ENCODE peak calls at places on chromosome 13, in four cellular contexts. M, X, Q and T are unnamed samples.

GRCh38 chr13:40283666-40284065 is 382.8 kb downstream of the FOXO1 start:
- DNase-seq in M (no peak), X (no peak), Q (no peak), T (no peak)

GRCh38 chr13:97367427-97367826 is 66.5 kb upstream of the RAP2A start:
- DNase-seq in Q (no peak), X (peak), M (no peak), T (peak)

GRCh38 chr13:113740661-113741060 is 18.4 kb upstream of the TMEM255B start:
- DNase-seq in M (no peak), Q (no peak), X (no peak), T (no peak)

GRCh38 chr13:100589178-100589725 is 663 bp upstream of the GGACT start:
- DNase-seq in X (no peak), M (no peak), Q (no peak), T (no peak)

GRCh38 chr13:98189841-98190505 is 12.9 kb upstream of the RNF113B start:
- DNase-seq in M (no peak), Q (no peak), X (no peak), T (peak)

GRCh38 chr13:114100446-114101320 is 31.7 kb downstream of the RASA3 start:
- DNase-seq in Q (no peak), M (no peak), X (no peak), T (peak)

GRCh38 chr13:98184796-98185195 is 7.7 kb upstream of the RNF113B start:
- DNase-seq in Q (no peak), M (no peak), X (peak), T (no peak)

GRCh38 chr13:19345916-19346422 is 164.3 kb upstream of the TUBA3C start:
- DNase-seq in Q (no peak), X (no peak), M (no peak), T (no peak)

GRCh38 chr13:51584731-51585191 is 499 bp downstream of the WDFY2 start:
- DNase-seq in Q (no peak), X (peak), M (peak), T (peak)

GRCh38 chr13:59521549-59521948 is 642.2 kb downstream of the DIAPH3 start:
- DNase-seq in M (no peak), X (no peak), Q (no peak), T (no peak)

GRCh38 chr13:77697208-77698103 is at the start of gene SLAIN1:
- DNase-seq in Q (peak), X (peak), M (peak), T (peak)

GRCh38 chr13:40187836-40188591 is 478.4 kb downstream of the FOXO1 start:
- DNase-seq in Q (no peak), X (no peak), M (no peak), T (no peak)

GRCh38 chr13:97196340-97196739 is 25.8 kb upstream of the MBNL2 start:
- DNase-seq in Q (no peak), X (no peak), M (no peak), T (no peak)

GRCh38 chr13:50672025-50672424 is 171.5 kb downstream of the DLEU7 start:
- DNase-seq in Q (no peak), M (no peak), X (no peak), T (no peak)

GRCh38 chr13:24038846-24039330 is 121.6 kb upstream of the SPATA13 start:
- DNase-seq in M (no peak), Q (no peak), X (peak), T (no peak)

GRCh38 chr13:50075619-50076097 is 60.4 kb downstream of the KCNRG start:
- DNase-seq in M (no peak), Q (no peak), X (no peak), T (no peak)

GRCh38 chr13:106865706-106866288 is 297.9 kb upstream of the ARGLU1 start:
- DNase-seq in M (no peak), Q (no peak), X (no peak), T (no peak)

GRCh38 chr13:79871594-79871993 is 390.6 kb downstream of the NDFIP2 start:
- DNase-seq in X (no peak), M (no peak), Q (no peak), T (no peak)

GRCh38 chr13:110944121-110944967 is 29.5 kb upstream of the ANKRD10 start:
- DNase-seq in M (no peak), Q (no peak), X (peak), T (no peak)

GRCh38 chr13:95924389-95924994 is 128.7 kb downstream of the UGGT2 start:
- DNase-seq in Q (no peak), M (no peak), X (peak), T (no peak)

GRCh38 chr13:40779796-40780285 is 8.9 kb upstream of the MRPS31 start:
- DNase-seq in X (no peak), Q (no peak), M (no peak), T (peak)

GRCh38 chr13:99895428-99895998 is 76.1 kb downstream of the ZIC5 start:
- DNase-seq in Q (no peak), M (no peak), X (no peak), T (no peak)

GRCh38 chr13:80101040-80101439 is 239.9 kb downstream of the SPRY2 start:
- DNase-seq in X (no peak), M (no peak), Q (no peak), T (no peak)

GRCh38 chr13:41053384-41053826 is 7.9 kb upstream of the WBP4 start:
- DNase-seq in Q (peak), M (no peak), X (peak), T (no peak)

GRCh38 chr13:75437582-75438318 is 44.2 kb downstream of the TBC1D4 start:
- DNase-seq in Q (no peak), X (peak), M (no peak), T (no peak)

GRCh38 chr13:30872685-30873443 is 33.2 kb upstream of the MEDAG start:
- DNase-seq in Q (no peak), M (no peak), X (peak), T (peak)

GRCh38 chr13:113978741-113979481 is 5.0 kb upstream of the C13orf46 start:
- DNase-seq in M (no peak), Q (no peak), X (no peak), T (peak)

GRCh38 chr13:36432106-36432544 is at the start of gene CCNA1:
- DNase-seq in X (no peak), Q (no peak), M (peak), T (peak)

GRCh38 chr13:20461481-20461859 is 64.2 kb downstream of the CRYL1 start:
- DNase-seq in Q (no peak), X (peak), M (no peak), T (no peak)

GRCh38 chr13:36297259-36297599 is 385 bp downstream of the CCDC169 start:
- DNase-seq in X (peak), Q (no peak), M (no peak), T (no peak)

GRCh38 chr13:67827992-67828391 is 597.9 kb upstream of the PCDH9 start:
- DNase-seq in Q (no peak), M (no peak), X (no peak), T (no peak)

GRCh38 chr13:70630247-70630646 is 522.0 kb upstream of the KLHL1 start:
- DNase-seq in M (peak), Q (no peak), X (no peak), T (no peak)

GRCh38 chr13:65719831-65720230 is 1510.3 kb downstream of the PCDH9 start:
- DNase-seq in X (no peak), Q (no peak), M (no peak), T (no peak)

GRCh38 chr13:99281811-99282263 is 23.7 kb upstream of the GPR18 start:
- DNase-seq in M (no peak), Q (peak), X (no peak), T (peak)

GRCh38 chr13:106796280-106797047 is 228.5 kb upstream of the ARGLU1 start:
- DNase-seq in X (no peak), Q (no peak), M (peak), T (no peak)

GRCh38 chr13:106612688-106613087 is 44.8 kb upstream of the ARGLU1 start:
- DNase-seq in X (peak), Q (peak), M (no peak), T (peak)

GRCh38 chr13:24228852-24229458 is 68.4 kb downstream of the SPATA13 start:
- DNase-seq in Q (no peak), X (peak), M (no peak), T (no peak)

GRCh38 chr13:113782472-113782871 is 23.4 kb downstream of the TMEM255B start:
- DNase-seq in X (no peak), Q (peak), M (no peak), T (no peak)

DNA sequence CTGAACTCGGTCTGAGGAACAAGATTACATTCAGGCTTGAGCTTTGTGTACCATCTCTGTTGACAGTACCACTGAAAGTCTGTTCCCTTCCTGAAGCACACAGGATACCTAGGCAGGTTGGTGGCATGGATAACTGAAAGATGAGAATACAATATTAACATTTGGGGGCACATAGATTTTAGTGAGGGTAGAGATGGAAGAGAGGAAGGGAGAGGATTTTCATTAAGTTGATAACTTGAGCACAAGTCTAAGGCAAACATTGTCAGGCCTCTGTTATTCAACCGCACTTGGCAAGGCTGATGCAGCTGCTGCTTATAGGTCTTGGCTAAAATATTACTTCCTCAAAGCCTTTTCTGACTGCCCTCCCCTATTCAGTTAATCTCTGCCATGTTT is 10.9 kb downstream of the MIR17HG start:
- DNase-seq in M (no peak), X (no peak), Q (no peak), T (no peak)
- TF ChIP-seq POLR2A in M (peak), X (no peak), Q (no peak), T (no peak)

GRCh38 chr13:44918323-44919102 is 70.8 kb downstream of the NUFIP1 start:
- DNase-seq in Q (peak), X (peak), M (peak), T (peak)
- TF ChIP-seq POLR2A in Q (peak), X (peak), M (peak), T (peak)

DNA sequence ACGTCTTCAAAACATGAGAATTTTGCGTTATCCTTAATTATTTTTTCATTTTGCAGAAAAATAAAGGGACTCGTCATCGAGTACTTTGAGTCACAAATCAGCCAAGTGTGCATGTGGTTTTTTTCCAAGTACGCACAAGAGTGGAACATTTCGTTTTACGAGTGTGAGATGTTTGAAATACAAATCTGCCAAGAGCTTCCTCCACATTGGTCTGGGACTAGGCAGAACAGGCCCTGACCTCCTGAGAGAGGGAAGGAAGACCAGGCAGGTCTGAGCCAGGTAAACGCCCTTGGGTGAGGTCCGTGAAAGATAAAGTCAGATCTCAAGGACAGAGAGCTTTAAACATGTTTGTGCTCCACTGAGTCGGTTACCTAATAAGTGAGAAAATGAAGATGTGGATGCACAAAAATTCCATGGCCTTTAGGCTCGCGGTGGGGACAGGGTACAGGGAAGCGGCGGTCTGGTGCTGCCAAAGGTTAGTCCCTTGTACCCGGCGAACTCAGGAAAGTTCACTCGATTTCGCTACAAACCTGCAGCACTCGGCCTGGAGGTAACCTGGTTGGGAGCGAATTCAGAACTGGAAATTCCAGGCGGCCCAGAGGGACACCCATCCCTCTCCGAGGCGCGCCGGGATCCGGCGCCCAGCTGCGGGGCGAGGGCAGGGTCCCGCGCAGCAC is 448 bp upstream of the ITM2B start:
- DNase-seq in M (no peak), Q (no peak), X (no peak), T (peak)
- TF ChIP-seq POLR2A in M (no peak), Q (no peak), X (no peak), T (peak)

GRCh38 chr13:27622102-27622820 is 569 bp downstream of the POLR1D start:
- DNase-seq in Q (no peak), X (peak), M (no peak), T (no peak)
- TF ChIP-seq POLR2A in Q (no peak), X (no peak), M (no peak), T (no peak)

GRCh38 chr13:26051231-26052135 is at the start of gene SHISA2:
- DNase-seq in Q (peak), X (peak), M (peak), T (peak)
- TF ChIP-seq POLR2A in Q (peak), X (no peak), M (peak), T (peak)

GRCh38 chr13:46172531-46172991 is 9.4 kb downstream of the LCP1 start:
- DNase-seq in X (no peak), M (no peak), Q (no peak), T (no peak)
- TF ChIP-seq POLR2A in X (no peak), M (no peak), Q (no peak), T (no peak)

DNA sequence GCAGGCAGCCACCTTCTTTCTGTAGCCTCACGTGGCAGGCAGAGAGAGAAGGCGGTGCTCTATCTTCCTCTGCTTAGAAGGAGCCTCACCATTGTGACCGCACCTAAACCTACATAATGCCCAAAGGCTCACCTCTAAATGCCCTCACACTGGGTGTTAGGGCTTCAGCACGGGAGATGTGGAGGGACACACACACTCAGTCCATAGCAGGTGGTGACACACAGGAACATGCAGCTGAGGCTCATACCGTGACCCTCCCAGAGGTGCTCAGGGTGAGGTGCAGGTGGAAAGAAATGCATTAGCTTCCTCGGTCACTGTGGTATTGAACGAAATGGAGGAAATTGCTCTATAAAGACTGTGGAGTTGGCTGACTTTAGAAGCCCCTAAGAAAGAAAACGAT is 37.7 kb upstream of the TUBGCP3 start:
- DNase-seq in M (no peak), Q (no peak), X (no peak), T (no peak)
- TF ChIP-seq POLR2A in M (no peak), Q (no peak), X (no peak), T (no peak)

GRCh38 chr13:104105418-104106355 is 1039.5 kb upstream of the SLC10A2 start:
- DNase-seq in M (no peak), X (no peak), Q (no peak), T (no peak)
- TF ChIP-seq POLR2A in M (no peak), X (no peak), Q (no peak), T (no peak)

DNA sequence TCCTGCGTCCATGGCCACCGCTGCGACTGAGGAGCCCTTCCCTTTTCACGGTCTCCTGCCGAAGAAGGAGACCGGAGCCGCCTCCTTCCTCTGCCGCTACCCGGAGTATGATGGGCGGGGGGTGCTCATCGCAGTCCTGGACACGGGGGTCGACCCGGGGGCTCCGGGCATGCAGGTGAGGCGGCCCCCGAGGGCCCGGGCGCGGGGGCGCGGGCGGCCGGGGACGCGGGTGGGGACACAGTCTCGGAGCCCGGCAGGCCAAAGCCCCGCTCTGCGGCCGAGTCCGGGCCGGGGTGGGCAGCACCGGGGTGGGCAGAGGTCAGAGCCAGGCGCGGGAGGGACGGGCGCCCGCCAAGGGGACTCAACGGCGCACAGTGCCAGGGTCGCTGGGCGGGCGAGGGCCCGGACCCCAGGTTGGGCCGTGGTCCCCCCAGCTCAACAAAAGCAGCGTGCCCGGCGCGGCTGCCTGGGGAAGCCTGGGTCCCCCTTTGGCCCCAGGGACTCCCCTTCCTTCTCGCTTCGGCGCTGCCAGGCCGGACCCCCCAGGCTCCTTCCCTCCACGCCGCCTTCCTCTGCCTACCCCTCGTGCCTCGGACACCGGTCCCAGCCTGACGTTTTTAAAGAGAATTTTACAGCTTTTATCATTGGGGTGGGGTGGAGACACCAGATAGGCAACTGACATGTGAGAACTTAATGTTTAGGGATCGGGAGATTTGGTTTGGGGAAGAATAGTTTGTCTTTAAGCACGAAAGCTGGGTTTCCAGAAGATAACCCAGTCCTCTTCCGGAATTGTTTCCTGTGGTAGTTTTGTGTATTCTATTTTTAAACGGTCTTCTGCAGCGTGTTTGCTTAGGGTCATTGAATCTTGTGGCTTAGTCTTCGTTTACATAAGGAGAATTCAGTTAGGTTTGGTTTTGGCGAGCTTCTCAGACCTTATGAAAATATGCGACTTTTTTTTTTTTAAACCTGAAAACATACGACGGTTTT is 536 bp downstream of the TPP2 start:
- DNase-seq in X (peak), M (no peak), Q (no peak), T (peak)
- TF ChIP-seq POLR2A in X (no peak), M (no peak), Q (no peak), T (peak)